ENCODE peak calls at places on chromosomes 11 and 22, in six cellular contexts. J is suprapubic skin; K is neuronal stem cell; R is CD4-positive, CD25-positive, alpha-beta regulatory T cell; Q is heart right ventricle; W is heart left ventricle. T is an unnamed sample. For H3K4me1 and H3K9me3, the result is how much of the 10 kb centered on the place peaks cover.

GRCh38 chr22:37186228-37186996 is 1.6 kb downstream of the C1QTNF6 start:
- DNase-seq in W (no peak), J (no peak), K (no peak), R (peak), Q (no peak), T (no peak)

GRCh38 chr22:50627914-50628542 is at the start of gene ARSA:
- DNase-seq in K (peak), R (peak), Q (peak), J (peak), W (peak), T (peak)

GRCh38 chr11:115284766-115285165 is 219.4 kb downstream of the CADM1 start:
- DNase-seq in W (no peak), Q (no peak), R (no peak), J (no peak), K (no peak), T (no peak)

GRCh38 chr11:108967571-108967970 is 302.7 kb downstream of the DDX10 start:
- DNase-seq in W (peak), R (no peak), Q (peak), K (no peak), J (no peak), T (no peak)

GRCh38 chr11:36622431-36623136 is 24.5 kb upstream of the RAG2 start:
- DNase-seq in Q (no peak), R (no peak), K (no peak), J (no peak), W (no peak), T (no peak)

GRCh38 chr11:88480217-88480616 is 142.7 kb upstream of the CTSC start:
- DNase-seq in Q (no peak), W (peak), R (no peak), J (no peak), K (no peak), T (no peak)

GRCh38 chr11:80096736-80097135 is 655.9 kb upstream of the TENM4 start:
- DNase-seq in W (no peak), J (no peak), R (no peak), Q (no peak), K (no peak), T (no peak)

GRCh38 chr22:39215430-39216142 is 29.2 kb downstream of the PDGFB start:
- DNase-seq in W (no peak), R (no peak), Q (no peak), J (peak), K (no peak), T (no peak)

GRCh38 chr11:112697371-112697770 is 263.8 kb upstream of the NCAM1 start:
- DNase-seq in W (no peak), Q (no peak), J (no peak), K (peak), R (no peak), T (peak)

GRCh38 chr11:58905716-58906547 is 33.4 kb upstream of the GLYATL1 start:
- DNase-seq in K (peak), J (no peak), Q (peak), W (peak), R (no peak), T (peak)

GRCh38 chr11:17353228-17354021 is 1.8 kb downstream of the NCR3LG1 start:
- DNase-seq in R (peak), J (peak), K (peak), W (peak), Q (peak), T (peak)

GRCh38 chr22:45612451-45612901 is 59.2 kb upstream of the ATXN10 start:
- DNase-seq in J (peak), Q (peak), R (peak), W (peak), K (no peak), T (no peak)

GRCh38 chr11:28257761-28258160 is 149.6 kb downstream of the METTL15 start:
- DNase-seq in R (no peak), K (no peak), W (no peak), Q (no peak), J (no peak), T (no peak)

GRCh38 chr11:46491661-46492331 is 100.2 kb upstream of the CHRM4 start:
- DNase-seq in J (no peak), W (no peak), R (no peak), K (no peak), Q (no peak), T (no peak)

GRCh38 chr11:1746516-1746931 is 3.9 kb downstream of the IFITM10 start:
- DNase-seq in K (no peak), W (no peak), Q (peak), R (no peak), J (peak), T (peak)

GRCh38 chr11:69111578-69112247 is 44.0 kb upstream of the SMIM38 start:
- DNase-seq in J (no peak), K (no peak), R (no peak), W (no peak), Q (no peak), T (no peak)

GRCh38 chr11:76648929-76649328 is 21.6 kb downstream of the LRRC32 start:
- DNase-seq in Q (no peak), R (no peak), W (no peak), J (no peak), K (no peak), T (no peak)

GRCh38 chr11:93329936-93330445 is 551 bp upstream of the DEUP1 start:
- DNase-seq in W (no peak), J (no peak), K (no peak), R (no peak), Q (no peak), T (no peak)

DNA sequence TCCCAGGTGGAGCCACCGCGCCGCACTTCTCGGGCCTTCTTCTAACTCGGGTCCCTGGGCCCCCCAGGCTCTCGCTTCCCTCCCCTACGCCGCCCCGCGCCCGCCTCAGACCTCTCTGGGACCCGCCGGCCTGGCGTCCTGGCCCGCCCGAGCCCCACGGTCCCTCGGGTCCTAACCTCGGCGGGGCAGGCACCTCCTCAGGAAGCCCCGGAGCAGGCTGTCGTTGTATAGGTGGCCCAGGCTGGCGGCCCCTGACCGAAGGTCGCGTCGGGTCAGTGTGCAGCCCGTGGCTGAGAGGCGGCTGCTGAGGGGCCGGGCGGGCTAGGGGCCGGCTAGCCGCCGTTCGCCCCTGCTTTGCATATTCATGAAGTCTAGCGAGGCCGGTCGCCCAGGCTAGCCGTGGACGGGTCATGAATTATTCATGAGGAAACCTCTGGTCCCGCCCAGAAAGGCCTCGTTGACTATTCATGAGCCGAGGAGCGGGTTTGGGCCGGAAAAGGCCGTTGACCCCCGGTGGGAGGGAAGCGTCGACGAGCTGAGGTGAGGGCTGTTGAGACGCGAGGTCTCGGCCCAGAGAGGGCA is at the start of gene HORMAD2:
- DNase-seq in J (no peak), K (peak), Q (peak), R (no peak), W (no peak), T (peak)
- H3K4me3 ChIP-seq in J (peak), K (no peak), Q (peak), R (no peak), W (peak), T (peak)

GRCh38 chr22:17114958-17115235 is 6.3 kb downstream of the TMEM121B start:
- DNase-seq in J (no peak), R (no peak), Q (no peak), K (no peak), W (no peak), T (no peak)
- H3K4me1 ChIP-seq in J (under half), R (under half), Q (under half), K (under half), W (under half), T (half or more)

GRCh38 chr22:47535681-47536080 is 773.2 kb downstream of the TBC1D22A start:
- DNase-seq in W (no peak), Q (no peak), J (no peak), K (no peak), R (no peak), T (no peak)
- H3K9me3 ChIP-seq in W (under half), Q (under half), J (under half), K (under half), R (under half), T (under half)

DNA sequence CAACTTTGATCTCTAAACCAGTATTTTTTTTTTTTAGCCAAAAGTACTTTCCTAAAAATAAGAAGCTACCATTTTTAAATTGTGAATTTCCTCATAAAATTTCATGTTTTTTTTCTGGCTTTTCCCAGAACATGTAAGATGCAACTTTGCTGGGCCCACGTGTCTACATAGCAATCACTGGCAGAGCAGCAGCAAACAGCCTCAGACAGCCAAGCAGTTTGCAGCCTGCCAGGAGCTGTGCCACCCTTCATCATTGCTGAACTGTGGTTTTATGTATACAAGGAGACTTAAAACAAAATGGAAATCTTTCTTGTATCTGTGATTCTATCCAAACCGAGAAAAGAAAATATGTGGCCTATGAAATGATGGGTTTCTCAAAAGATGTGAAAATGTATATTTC is 110.2 kb downstream of the GRIA4 start:
- DNase-seq in J (no peak), W (no peak), R (no peak), K (no peak), Q (no peak), T (no peak)
- H3K4me3 ChIP-seq in J (no peak), W (no peak), R (no peak), K (no peak), Q (no peak), T (no peak)

T was measured in left lung.